ENCODE peak calls at places on chromosomes 5 and 9, in four cellular contexts. One of them, this sample, is unnamed.

GRCh38 chr5:32953694-32954093 is 242.6 kb downstream of the NPR3 start:
- DNase-seq in WTC11: no peak
- DNase-seq in aorta: no peak
- DNase-seq in NCI-H774: no peak
- DNase-seq in this sample: no peak

GRCh38 chr5:176436641-176437040 is 11.5 kb upstream of the FAF2 start:
- DNase-seq in NCI-H774: no peak
- DNase-seq in WTC11: no peak
- DNase-seq in aorta: no peak
- DNase-seq in this sample: no peak

GRCh38 chr5:9183306-9183705 is 362.6 kb downstream of the SEMA5A start:
- DNase-seq in WTC11: no peak
- DNase-seq in NCI-H774: no peak
- DNase-seq in aorta: no peak
- DNase-seq in this sample: no peak

GRCh38 chr9:91726406-91727100 is 223.5 kb downstream of the ROR2 start:
- DNase-seq in WTC11: no peak
- DNase-seq in NCI-H774: no peak
- DNase-seq in aorta: no peak
- DNase-seq in this sample: no peak

GRCh38 chr5:139688712-139689413 is 40.7 kb downstream of the CXXC5 start:
- DNase-seq in aorta: no peak
- DNase-seq in NCI-H774: no peak
- DNase-seq in WTC11: no peak
- DNase-seq in this sample: no peak

GRCh38 chr5:1033606-1034420 is 25.2 kb downstream of the NKD2 start:
- DNase-seq in aorta: no peak
- DNase-seq in NCI-H774: no peak
- DNase-seq in WTC11: no peak
- DNase-seq in this sample: no peak

GRCh38 chr5:39224196-39224754 is 4.9 kb upstream of the FYB1 start:
- DNase-seq in NCI-H774: no peak
- DNase-seq in WTC11: no peak
- DNase-seq in aorta: peak; percentile 57
- DNase-seq in this sample: no peak

GRCh38 chr5:169904059-169904458 is 76.2 kb downstream of the INSYN2B start:
- DNase-seq in NCI-H774: no peak
- DNase-seq in WTC11: no peak
- DNase-seq in aorta: no peak
- DNase-seq in this sample: no peak

GRCh38 chr5:160133918-160134304 is 14.7 kb upstream of the PWWP2A start:
- DNase-seq in NCI-H774: no peak
- DNase-seq in aorta: no peak
- DNase-seq in WTC11: no peak
- DNase-seq in this sample: no peak

GRCh38 chr5:32138839-32139493 is 35.2 kb downstream of the GOLPH3 start:
- DNase-seq in aorta: no peak
- DNase-seq in NCI-H774: no peak
- DNase-seq in WTC11: no peak
- DNase-seq in this sample: no peak